ENCODE peak calls at places on chromosomes 13 and 19, in five cellular contexts. One of them, this sample, is unnamed.

GRCh38 chr13:48078251-48078656 is 16.6 kb downstream of the MED4 start:
- DNase-seq in uterus: no peak
- DNase-seq in tibial artery: no peak
- DNase-seq in T-helper 22 cell: no peak
- DNase-seq in activated CD4-positive, alpha-beta memory T cell treated with anti-CD3 and anti-CD28 coated beads for 36 hours: peak
- DNase-seq in this sample: no peak

GRCh38 chr13:39688699-39689405 is 33.4 kb downstream of the COG6 start:
- DNase-seq in uterus: no peak
- DNase-seq in tibial artery: no peak
- DNase-seq in T-helper 22 cell: no peak
- DNase-seq in activated CD4-positive, alpha-beta memory T cell treated with anti-CD3 and anti-CD28 coated beads for 36 hours: no peak
- DNase-seq in this sample: no peak

GRCh38 chr19:23436318-23436717 is 41.0 kb upstream of the ZNF91 start:
- DNase-seq in uterus: no peak
- DNase-seq in tibial artery: no peak
- DNase-seq in T-helper 22 cell: no peak
- DNase-seq in activated CD4-positive, alpha-beta memory T cell treated with anti-CD3 and anti-CD28 coated beads for 36 hours: no peak
- DNase-seq in this sample: peak

GRCh38 chr19:16594131-16594586 is 21.9 kb upstream of the SLC35E1 start:
- DNase-seq in uterus: no peak
- DNase-seq in tibial artery: no peak
- DNase-seq in T-helper 22 cell: peak
- DNase-seq in activated CD4-positive, alpha-beta memory T cell treated with anti-CD3 and anti-CD28 coated beads for 36 hours: peak
- DNase-seq in this sample: no peak

GRCh38 chr13:48508001-48508400 is 24.9 kb downstream of the RCBTB2 start:
- DNase-seq in uterus: no peak
- DNase-seq in tibial artery: no peak
- DNase-seq in T-helper 22 cell: no peak
- DNase-seq in activated CD4-positive, alpha-beta memory T cell treated with anti-CD3 and anti-CD28 coated beads for 36 hours: no peak
- DNase-seq in this sample: no peak

GRCh38 chr19:7734220-7735203 is 2.6 kb upstream of the CLEC4G start:
- DNase-seq in uterus: no peak
- DNase-seq in tibial artery: no peak
- DNase-seq in T-helper 22 cell: no peak
- DNase-seq in activated CD4-positive, alpha-beta memory T cell treated with anti-CD3 and anti-CD28 coated beads for 36 hours: no peak
- DNase-seq in this sample: no peak

GRCh38 chr13:20326276-20326675 is 94.2 kb upstream of the GJB6 start:
- DNase-seq in uterus: no peak
- DNase-seq in tibial artery: no peak
- DNase-seq in T-helper 22 cell: no peak
- DNase-seq in activated CD4-positive, alpha-beta memory T cell treated with anti-CD3 and anti-CD28 coated beads for 36 hours: no peak
- DNase-seq in this sample: no peak

GRCh38 chr13:90867336-90867683 is 480.2 kb upstream of the MIR17HG start:
- DNase-seq in uterus: no peak
- DNase-seq in tibial artery: peak
- DNase-seq in T-helper 22 cell: no peak
- DNase-seq in activated CD4-positive, alpha-beta memory T cell treated with anti-CD3 and anti-CD28 coated beads for 36 hours: peak
- DNase-seq in this sample: peak

GRCh38 chr13:64770743-64771142 is 2459.4 kb downstream of the PCDH9 start:
- DNase-seq in uterus: no peak
- DNase-seq in tibial artery: no peak
- DNase-seq in T-helper 22 cell: no peak
- DNase-seq in activated CD4-positive, alpha-beta memory T cell treated with anti-CD3 and anti-CD28 coated beads for 36 hours: no peak
- DNase-seq in this sample: no peak

GRCh38 chr13:104365430-104365829 is 1299.2 kb upstream of the SLC10A2 start:
- DNase-seq in uterus: no peak
- DNase-seq in tibial artery: no peak
- DNase-seq in T-helper 22 cell: no peak
- DNase-seq in activated CD4-positive, alpha-beta memory T cell treated with anti-CD3 and anti-CD28 coated beads for 36 hours: no peak
- DNase-seq in this sample: no peak

GRCh38 chr19:46489445-46490272 is 6.0 kb downstream of the PNMA8B start:
- DNase-seq in uterus: peak
- DNase-seq in tibial artery: peak
- DNase-seq in T-helper 22 cell: no peak
- DNase-seq in activated CD4-positive, alpha-beta memory T cell treated with anti-CD3 and anti-CD28 coated beads for 36 hours: no peak
- DNase-seq in this sample: peak

GRCh38 chr19:49363265-49364082 is at the start of gene DKKL1:
- DNase-seq in uterus: peak
- DNase-seq in tibial artery: peak
- DNase-seq in T-helper 22 cell: peak
- DNase-seq in activated CD4-positive, alpha-beta memory T cell treated with anti-CD3 and anti-CD28 coated beads for 36 hours: peak
- DNase-seq in this sample: peak

GRCh38 chr13:86681223-86681622 is 882.0 kb upstream of the SLITRK6 start:
- DNase-seq in uterus: no peak
- DNase-seq in tibial artery: no peak
- DNase-seq in T-helper 22 cell: no peak
- DNase-seq in activated CD4-positive, alpha-beta memory T cell treated with anti-CD3 and anti-CD28 coated beads for 36 hours: no peak
- DNase-seq in this sample: no peak

GRCh38 chr19:29266603-29267002 is 53.7 kb upstream of the UQCRFS1 start:
- DNase-seq in uterus: no peak
- DNase-seq in tibial artery: no peak
- DNase-seq in T-helper 22 cell: no peak
- DNase-seq in activated CD4-positive, alpha-beta memory T cell treated with anti-CD3 and anti-CD28 coated beads for 36 hours: no peak
- DNase-seq in this sample: peak

GRCh38 chr13:44879452-44880058 is 109.7 kb downstream of the NUFIP1 start:
- DNase-seq in uterus: no peak
- DNase-seq in tibial artery: no peak
- DNase-seq in T-helper 22 cell: no peak
- DNase-seq in activated CD4-positive, alpha-beta memory T cell treated with anti-CD3 and anti-CD28 coated beads for 36 hours: peak
- DNase-seq in this sample: no peak

GRCh38 chr19:10305139-10305806 is 4.3 kb downstream of the ZGLP1 start:
- DNase-seq in uterus: no peak
- DNase-seq in tibial artery: peak
- DNase-seq in T-helper 22 cell: no peak
- DNase-seq in activated CD4-positive, alpha-beta memory T cell treated with anti-CD3 and anti-CD28 coated beads for 36 hours: no peak
- DNase-seq in this sample: no peak

GRCh38 chr19:39497850-39498261 is 891 bp upstream of the DLL3 start:
- DNase-seq in uterus: no peak
- DNase-seq in tibial artery: no peak
- DNase-seq in T-helper 22 cell: no peak
- DNase-seq in activated CD4-positive, alpha-beta memory T cell treated with anti-CD3 and anti-CD28 coated beads for 36 hours: peak
- DNase-seq in this sample: no peak

GRCh38 chr13:83503424-83503823 is 378.9 kb downstream of the SLITRK1 start:
- DNase-seq in uterus: no peak
- DNase-seq in tibial artery: no peak
- DNase-seq in T-helper 22 cell: no peak
- DNase-seq in activated CD4-positive, alpha-beta memory T cell treated with anti-CD3 and anti-CD28 coated beads for 36 hours: no peak
- DNase-seq in this sample: no peak

GRCh38 chr13:19117913-19118739 is 63.5 kb downstream of the TUBA3C start:
- DNase-seq in uterus: no peak
- DNase-seq in tibial artery: no peak
- DNase-seq in T-helper 22 cell: no peak
- DNase-seq in activated CD4-positive, alpha-beta memory T cell treated with anti-CD3 and anti-CD28 coated beads for 36 hours: no peak
- DNase-seq in this sample: no peak

GRCh38 chr19:29089315-29089855 is 123.6 kb downstream of the UQCRFS1 start:
- DNase-seq in uterus: no peak
- DNase-seq in tibial artery: no peak
- DNase-seq in T-helper 22 cell: no peak
- DNase-seq in activated CD4-positive, alpha-beta memory T cell treated with anti-CD3 and anti-CD28 coated beads for 36 hours: no peak
- DNase-seq in this sample: no peak

GRCh38 chr19:49364083-49364687 is 508 bp downstream of the DKKL1 start:
- DNase-seq in uterus: peak
- DNase-seq in tibial artery: no peak
- DNase-seq in T-helper 22 cell: no peak
- DNase-seq in activated CD4-positive, alpha-beta memory T cell treated with anti-CD3 and anti-CD28 coated beads for 36 hours: no peak
- DNase-seq in this sample: no peak

GRCh38 chr13:80901111-80902014 is 560.4 kb upstream of the SPRY2 start:
- DNase-seq in uterus: no peak
- DNase-seq in tibial artery: no peak
- DNase-seq in T-helper 22 cell: no peak
- DNase-seq in activated CD4-positive, alpha-beta memory T cell treated with anti-CD3 and anti-CD28 coated beads for 36 hours: no peak
- DNase-seq in this sample: no peak

GRCh38 chr19:55316646-55317045 is 8.5 kb downstream of the TMEM150B start:
- DNase-seq in uterus: no peak
- DNase-seq in tibial artery: no peak
- DNase-seq in T-helper 22 cell: no peak
- DNase-seq in activated CD4-positive, alpha-beta memory T cell treated with anti-CD3 and anti-CD28 coated beads for 36 hours: no peak
- DNase-seq in this sample: no peak

GRCh38 chr13:33281951-33282595 is 3.5 kb downstream of the STARD13 start:
- DNase-seq in uterus: no peak
- DNase-seq in tibial artery: no peak
- DNase-seq in T-helper 22 cell: no peak
- DNase-seq in activated CD4-positive, alpha-beta memory T cell treated with anti-CD3 and anti-CD28 coated beads for 36 hours: no peak
- DNase-seq in this sample: no peak

GRCh38 chr19:45769821-45770191 is 754 bp upstream of the SIX5 start:
- DNase-seq in uterus: peak
- DNase-seq in tibial artery: peak
- DNase-seq in T-helper 22 cell: peak
- DNase-seq in activated CD4-positive, alpha-beta memory T cell treated with anti-CD3 and anti-CD28 coated beads for 36 hours: no peak
- DNase-seq in this sample: peak

GRCh38 chr19:42042455-42043170 is 27.4 kb downstream of the GRIK5 start:
- DNase-seq in uterus: no peak
- DNase-seq in tibial artery: no peak
- DNase-seq in T-helper 22 cell: no peak
- DNase-seq in activated CD4-positive, alpha-beta memory T cell treated with anti-CD3 and anti-CD28 coated beads for 36 hours: no peak
- DNase-seq in this sample: no peak

GRCh38 chr13:109162248-109163051 is 533.0 kb downstream of the MYO16 start:
- DNase-seq in uterus: no peak
- DNase-seq in tibial artery: no peak
- DNase-seq in T-helper 22 cell: no peak
- DNase-seq in activated CD4-positive, alpha-beta memory T cell treated with anti-CD3 and anti-CD28 coated beads for 36 hours: peak
- DNase-seq in this sample: no peak

GRCh38 chr13:26254583-26255102 is 714 bp downstream of the CDK8 start:
- DNase-seq in uterus: peak
- DNase-seq in tibial artery: peak
- DNase-seq in T-helper 22 cell: peak
- DNase-seq in activated CD4-positive, alpha-beta memory T cell treated with anti-CD3 and anti-CD28 coated beads for 36 hours: peak
- DNase-seq in this sample: peak

GRCh38 chr13:77751513-77752456 is 54.3 kb downstream of the SLAIN1 start:
- DNase-seq in uterus: peak
- DNase-seq in tibial artery: no peak
- DNase-seq in T-helper 22 cell: no peak
- DNase-seq in activated CD4-positive, alpha-beta memory T cell treated with anti-CD3 and anti-CD28 coated beads for 36 hours: peak
- DNase-seq in this sample: no peak

GRCh38 chr19:16371540-16371986 is 46.9 kb downstream of the KLF2 start:
- DNase-seq in uterus: no peak
- DNase-seq in tibial artery: no peak
- DNase-seq in T-helper 22 cell: peak
- DNase-seq in activated CD4-positive, alpha-beta memory T cell treated with anti-CD3 and anti-CD28 coated beads for 36 hours: peak
- DNase-seq in this sample: peak

GRCh38 chr13:60671386-60671785 is 274.4 kb downstream of the TDRD3 start:
- DNase-seq in uterus: no peak
- DNase-seq in tibial artery: no peak
- DNase-seq in T-helper 22 cell: no peak
- DNase-seq in activated CD4-positive, alpha-beta memory T cell treated with anti-CD3 and anti-CD28 coated beads for 36 hours: no peak
- DNase-seq in this sample: no peak

GRCh38 chr13:22235285-22235949 is 564.5 kb downstream of the FGF9 start:
- DNase-seq in uterus: no peak
- DNase-seq in tibial artery: no peak
- DNase-seq in T-helper 22 cell: no peak
- DNase-seq in activated CD4-positive, alpha-beta memory T cell treated with anti-CD3 and anti-CD28 coated beads for 36 hours: peak
- DNase-seq in this sample: no peak